ENCODE peak calls at places on chromosome 17, in ten cellular contexts. V is iris pigment epithelial cell, D is astrocyte of the spinal cord, L is breast epithelium, K is esophagus squamous epithelium, N is fibroblast of lung, W is RCC 7860, S is kidney, G is A172, Q is AG04450. J is an unnamed sample.

GRCh38 chr17:79808763-79809529 is 12.1 kb upstream of the CBX8 start:
- DNase-seq in V (peak), D (no peak), L (no peak), K (no peak), N (peak), W (peak), S (no peak), G (peak), Q (no peak), J (peak)

GRCh38 chr17:28634211-28634865 is 10.6 kb downstream of the BLTP2 start:
- DNase-seq in V (no peak), D (no peak), L (peak), K (no peak), N (no peak), W (no peak), S (no peak), G (no peak), Q (no peak), J (no peak)

GRCh38 chr17:83176272-83176955 is 97.0 kb downstream of the METRNL start:
- DNase-seq in V (no peak), D (no peak), L (peak), K (no peak), N (no peak), W (no peak), S (no peak), G (no peak), Q (no peak), J (no peak)

GRCh38 chr17:17376362-17376761 is 73.2 kb downstream of the NT5M start:
- DNase-seq in V (no peak), D (no peak), L (no peak), K (no peak), N (peak), W (no peak), S (peak), G (no peak), Q (peak), J (no peak)

GRCh38 chr17:71726320-71726719 is 394.5 kb upstream of the SOX9 start:
- DNase-seq in V (no peak), D (no peak), L (no peak), K (no peak), N (peak), W (no peak), S (no peak), G (no peak), Q (no peak), J (peak)

GRCh38 chr17:83143817-83144231 is 64.4 kb downstream of the METRNL start:
- DNase-seq in V (no peak), D (no peak), L (peak), K (no peak), N (no peak), W (no peak), S (peak), G (no peak), Q (no peak), J (no peak)

GRCh38 chr17:77467513-77467912 is 326.7 kb downstream of the SEC14L1 start:
- DNase-seq in V (no peak), D (no peak), L (no peak), K (no peak), N (no peak), W (no peak), S (peak), G (no peak), Q (no peak), J (no peak)

GRCh38 chr17:229130-229944 is 47.9 kb upstream of the DOC2B start:
- DNase-seq in V (peak), D (peak), L (no peak), K (no peak), N (no peak), W (no peak), S (peak), G (peak), Q (no peak), J (no peak)

GRCh38 chr17:78040561-78041400 is 82.3 kb downstream of the TNRC6C start:
- DNase-seq in V (peak), D (peak), L (peak), K (no peak), N (peak), W (no peak), S (peak), G (peak), Q (no peak), J (peak)

GRCh38 chr17:11996722-11997146 is 541 bp downstream of the ZNF18 start:
- DNase-seq in V (peak), D (no peak), L (no peak), K (peak), N (peak), W (peak), S (peak), G (peak), Q (no peak), J (peak)

GRCh38 chr17:73455050-73455687 is 143.4 kb upstream of the CDC42EP4 start:
- DNase-seq in V (no peak), D (no peak), L (peak), K (no peak), N (no peak), W (no peak), S (no peak), G (no peak), Q (no peak), J (no peak)

GRCh38 chr17:12097326-12097725 is 76.6 kb downstream of the MAP2K4 start:
- DNase-seq in V (peak), D (no peak), L (no peak), K (no peak), N (no peak), W (no peak), S (no peak), G (no peak), Q (no peak), J (no peak)

GRCh38 chr17:45248132-45248936 is 13.6 kb downstream of the SPATA32 start:
- DNase-seq in V (no peak), D (no peak), L (peak), K (no peak), N (no peak), W (no peak), S (peak), G (no peak), Q (no peak), J (peak)

GRCh38 chr17:4604111-4604644 is 19.8 kb downstream of the SMTNL2 start:
- DNase-seq in V (peak), D (peak), L (no peak), K (no peak), N (peak), W (no peak), S (no peak), G (no peak), Q (no peak), J (peak)

GRCh38 chr17:18891541-18891940 is 33.6 kb downstream of the PRPSAP2 start:
- DNase-seq in V (no peak), D (no peak), L (no peak), K (no peak), N (no peak), W (no peak), S (no peak), G (no peak), Q (no peak), J (no peak)

GRCh38 chr17:49223517-49224197 is 6.9 kb downstream of the PHOSPHO1 start:
- DNase-seq in V (no peak), D (no peak), L (no peak), K (no peak), N (no peak), W (no peak), S (peak), G (no peak), Q (no peak), J (no peak)

GRCh38 chr17:75535119-75535537 is 9.6 kb downstream of the LLGL2 start:
- DNase-seq in V (no peak), D (no peak), L (no peak), K (no peak), N (no peak), W (no peak), S (no peak), G (no peak), Q (no peak), J (no peak)

GRCh38 chr17:56125830-56126819 is 27.1 kb upstream of the ANKFN1 start:
- DNase-seq in V (peak), D (peak), L (no peak), K (no peak), N (peak), W (no peak), S (no peak), G (peak), Q (peak), J (peak)

GRCh38 chr17:39791296-39791992 is 53.7 kb downstream of the GRB7 start:
- DNase-seq in V (no peak), D (no peak), L (no peak), K (no peak), N (no peak), W (no peak), S (no peak), G (no peak), Q (no peak), J (no peak)

GRCh38 chr17:27860971-27861669 is 32.0 kb downstream of the LYRM9 start:
- DNase-seq in V (no peak), D (no peak), L (no peak), K (no peak), N (no peak), W (no peak), S (no peak), G (no peak), Q (no peak), J (no peak)

GRCh38 chr17:62627219-62627903 is at the start of gene MRC2:
- DNase-seq in V (peak), D (peak), L (no peak), K (no peak), N (peak), W (peak), S (peak), G (peak), Q (peak), J (no peak)

GRCh38 chr17:74690409-74690825 is 22.3 kb downstream of the CD300LF start:
- DNase-seq in V (no peak), D (no peak), L (no peak), K (no peak), N (no peak), W (no peak), S (peak), G (no peak), Q (no peak), J (no peak)

GRCh38 chr17:29592850-29593545 is at the start of gene ANKRD13B:
- DNase-seq in V (no peak), D (no peak), L (no peak), K (no peak), N (peak), W (no peak), S (no peak), G (no peak), Q (no peak), J (peak)

GRCh38 chr17:39079836-39080235 is 71.6 kb downstream of the PLXDC1 start:
- DNase-seq in V (no peak), D (no peak), L (no peak), K (no peak), N (no peak), W (no peak), S (no peak), G (no peak), Q (no peak), J (no peak)

GRCh38 chr17:55743103-55743679 is 7.7 kb upstream of the PCTP start:
- DNase-seq in V (peak), D (no peak), L (peak), K (no peak), N (no peak), W (no peak), S (no peak), G (peak), Q (no peak), J (no peak)

GRCh38 chr17:47317119-47317518 is 6.6 kb upstream of the EFCAB13 start:
- DNase-seq in V (peak), D (peak), L (no peak), K (no peak), N (peak), W (no peak), S (no peak), G (no peak), Q (no peak), J (no peak)

J was measured in NCI-H2171 treated with DMSO at 0.1 percent for 48 hours.